ENCODE peak calls at places on chromosomes 5 and 9, in ten cellular contexts. F is uterus; G is brain microvascular endothelial cell; R is dorsolateral prefrontal cortex; T is upper lobe of right lung; J is astrocyte; Y is WERI-Rb-1; O is kidney; D is naive thymus-derived CD4-positive, alpha-beta T cell; K is A549. A is an unnamed sample.

GRCh38 chr5:39394946-39395345 is 29.8 kb downstream of the DAB2 start:
- DNase-seq in F (no peak), G (peak; percentile 79), K (no peak), R (no peak), O (no peak), D (no peak), T (no peak), J (peak; percentile 91), Y (no peak), A (peak; percentile 91)

GRCh38 chr9:37902804-37903580 is 935 bp downstream of the SLC25A51 start:
- DNase-seq in D (no peak), Y (no peak), F (no peak), K (peak; percentile 22), J (peak; percentile 39), G (peak; percentile 50), T (no peak), O (no peak), R (no peak), A (peak; percentile 62)

GRCh38 chr5:101838329-101838964 is 457.6 kb downstream of the SLCO4C1 start:
- DNase-seq in O (no peak), D (no peak), K (no peak), F (no peak), G (no peak), T (no peak), Y (no peak), R (no peak), J (peak; percentile 56), A (peak; percentile 63)

GRCh38 chr5:50953290-50953689 is 286.9 kb downstream of the PARP8 start:
- DNase-seq in D (no peak), R (no peak), G (no peak), T (no peak), O (no peak), Y (no peak), J (no peak), K (no peak), F (no peak), A (no peak)

GRCh38 chr5:135448071-135448704 is 1.0 kb upstream of the DCANP1 start:
- DNase-seq in J (peak; percentile 23), T (no peak), D (no peak), R (no peak), G (no peak), O (no peak), Y (no peak), K (no peak), F (no peak), A (no peak)

GRCh38 chr5:155047818-155048217 is 34.3 kb downstream of the KIF4B start:
- DNase-seq in D (no peak), F (no peak), K (no peak), J (no peak), T (no peak), G (no peak), R (no peak), Y (no peak), O (no peak), A (no peak)

GRCh38 chr5:40781843-40782409 is 16.2 kb downstream of the PRKAA1 start:
- DNase-seq in J (peak; percentile 44), Y (no peak), G (peak; percentile 18), O (no peak), K (no peak), R (no peak), T (no peak), F (no peak), D (no peak), A (peak; percentile 83)

GRCh38 chr9:38352716-38353334 is 39.7 kb upstream of the ALDH1B1 start:
- DNase-seq in J (no peak), R (no peak), Y (no peak), T (no peak), O (no peak), F (no peak), G (no peak), D (no peak), K (no peak), A (no peak)

GRCh38 chr5:9863486-9863885 is 233.3 kb upstream of the TAS2R1 start:
- DNase-seq in O (no peak), Y (no peak), F (no peak), D (no peak), R (no peak), J (no peak), K (no peak), T (no peak), G (no peak), A (no peak)

DNA sequence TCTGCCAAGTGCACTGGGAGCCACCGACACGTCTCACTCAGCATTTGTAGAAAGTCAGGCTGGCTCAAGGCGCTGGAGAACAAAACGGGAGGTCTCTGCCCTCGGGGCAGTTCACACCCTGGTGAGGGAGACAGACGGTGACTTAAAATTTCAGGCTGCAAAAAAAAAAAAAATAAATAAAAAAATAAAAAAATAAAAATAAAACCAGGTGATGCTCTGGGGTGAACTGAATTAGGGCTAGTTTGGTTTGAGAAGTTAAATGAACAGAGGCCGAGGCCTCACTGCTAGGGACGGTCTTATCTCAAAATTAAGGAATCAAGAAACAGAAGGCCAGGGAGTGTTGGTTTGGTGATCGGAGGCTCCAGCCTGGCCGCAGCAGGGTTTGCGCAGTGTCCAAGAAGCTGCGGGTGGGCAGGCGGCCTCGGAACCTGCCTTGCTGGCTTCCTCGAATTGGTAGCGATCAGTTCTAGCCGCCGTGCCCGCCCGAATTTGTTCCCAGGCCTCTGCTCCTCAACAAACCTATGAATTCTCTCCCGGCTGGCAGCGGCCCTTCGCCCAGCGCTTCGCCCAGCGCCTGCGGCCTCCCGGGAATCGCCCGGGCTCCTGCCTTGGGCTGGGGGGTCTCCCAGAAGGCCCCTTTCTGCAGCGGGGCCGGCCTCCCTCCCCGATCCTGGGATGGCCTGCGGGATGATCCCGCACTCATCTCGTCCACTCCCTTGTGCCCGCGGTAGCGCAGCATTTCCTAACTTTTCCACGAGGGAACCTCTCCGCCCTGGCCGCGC is 1.5 kb downstream of the NKX2-5 start:
- DNase-seq in T (no peak), K (no peak), J (no peak), F (no peak), O (no peak), Y (no peak), G (no peak), D (no peak), R (no peak), A (no peak)
- H3K4me3 ChIP-seq in T (no peak overlapping the region), K (peak overlapping the region; percentile 62), J (no peak overlapping the region), F (no peak overlapping the region), O (no peak overlapping the region), Y (no peak overlapping the region), G (no peak overlapping the region), D (no peak overlapping the region), R (no peak overlapping the region), A (no peak overlapping the region)

GRCh38 chr9:95055851-95056551 is 261.5 kb downstream of the FANCC start:
- DNase-seq in O (no peak), G (peak; percentile 64), D (no peak), R (no peak), T (no peak), F (no peak), Y (no peak), J (peak; percentile 66), K (no peak), A (peak; percentile 85)
- H3K27ac ChIP-seq in O (peak overlapping the region; percentile 82), G (peak overlapping the region; percentile 66), D (no peak overlapping the region), R (peak overlapping the region; percentile 80), T (peak overlapping the region; percentile 52), F (peak overlapping the region; percentile 96), Y (no peak overlapping the region), J (peak overlapping the region; percentile 79), K (peak overlapping the region; percentile 79), A (peak overlapping the region; percentile 86)

DNA sequence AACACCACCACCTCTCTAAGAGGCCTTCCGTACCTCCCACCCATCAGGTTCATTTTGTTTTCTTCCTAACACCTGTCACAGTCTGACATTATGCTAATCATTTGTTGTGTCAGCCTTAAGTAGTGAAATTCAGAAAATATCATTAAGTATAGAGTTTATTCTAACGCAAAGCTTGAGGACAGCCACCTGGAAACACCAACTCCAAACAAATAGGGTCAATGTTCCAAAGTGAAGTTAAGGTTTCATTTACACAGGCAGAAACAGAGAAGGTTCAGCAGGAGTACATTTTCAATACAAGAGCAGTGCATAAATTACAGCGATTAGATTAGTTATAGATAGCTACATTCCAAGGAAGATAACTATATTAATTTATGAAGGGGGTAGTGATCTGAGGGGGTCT is 1.3 kb upstream of the SMC5 start:
- DNase-seq in F (no peak), D (no peak), G (no peak), Y (no peak), R (no peak), T (no peak), J (no peak), K (no peak), O (no peak), A (no peak)
- H3K4me3 ChIP-seq in F (peak overlapping the region; percentile 86), D (peak overlapping the region; percentile 96), G (no peak overlapping the region), Y (peak overlapping the region; percentile 79), R (peak overlapping the region; percentile 95), T (peak overlapping the region; percentile 87), J (peak overlapping the region; percentile 65), K (no peak overlapping the region), O (peak overlapping the region; percentile 96), A (peak overlapping the region; percentile 8)

GRCh38 chr9:124860582-124861341 is 995 bp downstream of the RPL35 start:
- DNase-seq in Y (no peak), O (no peak), F (no peak), T (no peak), K (no peak), R (no peak), D (no peak), G (no peak), J (no peak), A (no peak)
- H3K27ac ChIP-seq in Y (peak overlapping the region; percentile 94), O (peak overlapping the region; percentile 91), F (peak overlapping the region; percentile 80), T (peak overlapping the region; percentile 93), K (peak overlapping the region; percentile 93), R (peak overlapping the region; percentile 90), D (peak overlapping the region; percentile 87), G (peak overlapping the region; percentile 97), J (peak overlapping the region; percentile 90), A (peak overlapping the region; percentile 93)

A was measured in fibroblast of lung.